ENCODE peak calls at places on chromosomes 11 and 22, in four cellular contexts. O is GM12891, L is GDM1, P is left colon. A is an unnamed sample.

GRCh38 chr22:49212002-49212401 is 615.7 kb downstream of the BRD1 start:
- DNase-seq in O (no peak), L (no peak), P (no peak), A (no peak)

GRCh38 chr22:17013396-17014100 is 5.5 kb upstream of the GAB4 start:
- DNase-seq in O (no peak), L (no peak), P (no peak), A (no peak)

GRCh38 chr11:37313266-37313665 is 715.2 kb upstream of the RAG2 start:
- DNase-seq in O (no peak), L (no peak), P (no peak), A (no peak)

GRCh38 chr11:7683571-7683970 is 10.3 kb upstream of the CYB5R2 start:
- DNase-seq in O (no peak), L (no peak), P (no peak), A (no peak)

GRCh38 chr22:19730662-19731360 is 7.5 kb downstream of the GP1BB start:
- DNase-seq in O (peak), L (peak), P (peak), A (peak)

GRCh38 chr11:62217191-62217748 is 8.8 kb downstream of the SCGB2A1 start:
- DNase-seq in O (no peak), L (no peak), P (no peak), A (no peak)

GRCh38 chr22:35892192-35892591 is 136.4 kb downstream of the RBFOX2 start:
- DNase-seq in O (no peak), L (no peak), P (no peak), A (no peak)

GRCh38 chr11:78941226-78941851 is 366.7 kb upstream of the NARS2 start:
- DNase-seq in O (no peak), L (no peak), P (no peak), A (no peak)

GRCh38 chr11:110928373-110928772 is 216.1 kb upstream of the ARHGAP20 start:
- DNase-seq in O (no peak), L (no peak), P (no peak), A (no peak)

GRCh38 chr11:102256251-102256650 is 61.0 kb upstream of the BIRC3 start:
- DNase-seq in O (no peak), L (no peak), P (no peak), A (no peak)

GRCh38 chr11:108632041-108632440 is 32.8 kb upstream of the DDX10 start:
- DNase-seq in O (no peak), L (no peak), P (no peak), A (no peak)

GRCh38 chr11:77213589-77214428 is 85.8 kb downstream of the MYO7A start:
- DNase-seq in O (peak), L (no peak), P (no peak), A (no peak)

GRCh38 chr11:64644348-64645242 is 53.6 kb downstream of the SLC22A12 start:
- DNase-seq in O (peak), L (peak), P (no peak), A (no peak)

GRCh38 chr11:69419662-69420061 is 61.8 kb upstream of the LINC01488 start:
- DNase-seq in O (no peak), L (no peak), P (no peak), A (no peak)

GRCh38 chr22:45830531-45831245 is 146.3 kb downstream of the WNT7B start:
- DNase-seq in O (no peak), L (no peak), P (no peak), A (no peak)

GRCh38 chr22:39457047-39457545 is 284 bp downstream of the MGAT3 start:
- DNase-seq in O (peak), L (no peak), P (no peak), A (no peak)

GRCh38 chr11:131246589-131247164 is 123.7 kb upstream of the NTM start:
- DNase-seq in O (no peak), L (no peak), P (peak), A (peak)

GRCh38 chr11:9774591-9775392 is 110.9 kb downstream of the SWAP70 start:
- DNase-seq in O (no peak), L (no peak), P (no peak), A (no peak)

GRCh38 chr11:45974806-45975205 is 52.4 kb downstream of the LARGE2 start:
- DNase-seq in O (no peak), L (no peak), P (no peak), A (no peak)

GRCh38 chr22:47308886-47309285 is 546.4 kb downstream of the TBC1D22A start:
- DNase-seq in O (no peak), L (no peak), P (no peak), A (no peak)

GRCh38 chr11:130904380-130904779 is 11.9 kb downstream of the SNX19 start:
- DNase-seq in O (no peak), L (no peak), P (no peak), A (no peak)

GRCh38 chr22:38298312-38299000 is 18.8 kb downstream of the CSNK1E start:
- DNase-seq in O (peak), L (no peak), P (peak), A (no peak)

GRCh38 chr22:21632237-21632895 is at the start of gene CCDC116:
- DNase-seq in O (peak), L (peak), P (peak), A (peak)

GRCh38 chr11:44006882-44007495 is 40.8 kb upstream of the ACCSL start:
- DNase-seq in O (no peak), L (no peak), P (no peak), A (no peak)

GRCh38 chr11:17026487-17027082 is 12.4 kb upstream of the PLEKHA7 start:
- DNase-seq in O (no peak), L (no peak), P (no peak), A (no peak)

GRCh38 chr11:92846542-92847125 is 122.8 kb upstream of the MTNR1B start:
- DNase-seq in O (no peak), L (no peak), P (peak), A (peak)

GRCh38 chr11:208917-209260 is 1.4 kb downstream of the RIC8A start:
- DNase-seq in O (no peak), L (no peak), P (no peak), A (no peak)

GRCh38 chr11:59556883-59557205 is 45.5 kb downstream of the OR4D9 start:
- DNase-seq in O (no peak), L (no peak), P (no peak), A (no peak)

GRCh38 chr22:46052801-46053562 is 76.0 kb upstream of the WNT7B start:
- DNase-seq in O (no peak), L (no peak), P (peak), A (peak)

GRCh38 chr11:8328848-8329330 is 65.2 kb upstream of the LMO1 start:
- DNase-seq in O (peak), L (peak), P (peak), A (peak)

GRCh38 chr11:15886866-15887265 is 469.5 kb downstream of the SOX6 start:
- DNase-seq in O (no peak), L (no peak), P (no peak), A (no peak)

GRCh38 chr22:19714320-19715252 is at the start of gene SEPTIN5:
- DNase-seq in O (no peak), L (no peak), P (no peak), A (no peak)

GRCh38 chr11:35402751-35403454 is 16.5 kb downstream of the SLC1A2 start:
- DNase-seq in O (no peak), L (no peak), P (no peak), A (no peak)

GRCh38 chr22:26892401-26893033 is 235.1 kb downstream of the MIAT start:
- DNase-seq in O (no peak), L (no peak), P (peak), A (peak)

GRCh38 chr22:48576333-48577013 is 1251.2 kb downstream of the BRD1 start:
- DNase-seq in O (no peak), L (no peak), P (no peak), A (no peak)

GRCh38 chr11:26860411-26860810 is 133.5 kb upstream of the FIBIN start:
- DNase-seq in O (no peak), L (no peak), P (no peak), A (no peak)